ENCODE peak calls at places on chromosomes 13 and 19, in six cellular contexts. O is stimulated activated CD4-positive, alpha-beta T cell treated with anti-CD3 and anti-CD28 coated beads, Interleukin-2, amount 100 ng/mL, for 48 hours; R is amniotic stem cell; C is activated naive CD8-positive, alpha-beta T cell treated with anti-CD3 and anti-CD28 coated beads for 36 hours; U is HL-60; N is epithelial cell of esophagus. M is an unnamed sample.

GRCh38 chr19:4841366-4841704 is 9.8 kb upstream of the TICAM1 start:
- DNase-seq in O (no peak), R (no peak), C (no peak), U (no peak), N (no peak), M (no peak)

GRCh38 chr13:39451301-39451700 is 151.7 kb downstream of the LHFPL6 start:
- DNase-seq in O (no peak), R (no peak), C (no peak), U (peak), N (peak), M (no peak)

GRCh38 chr13:41276824-41277223 is 13.4 kb upstream of the MTRF1 start:
- DNase-seq in O (no peak), R (no peak), C (no peak), U (no peak), N (no peak), M (no peak)

GRCh38 chr13:25130944-25131343 is 35.0 kb downstream of the PABPC3 start:
- DNase-seq in O (no peak), R (no peak), C (no peak), U (no peak), N (no peak), M (no peak)

GRCh38 chr13:91805605-91806004 is 407.2 kb downstream of the GPC5 start:
- DNase-seq in O (no peak), R (no peak), C (no peak), U (no peak), N (no peak), M (no peak)

GRCh38 chr19:41746593-41747227 is 8.6 kb upstream of the CEACAM6 start:
- DNase-seq in O (peak), R (peak), C (peak), U (peak), N (peak), M (peak)

GRCh38 chr19:37692956-37693660 is 26.5 kb downstream of the ZNF607 start:
- DNase-seq in O (no peak), R (no peak), C (no peak), U (no peak), N (no peak), M (no peak)

GRCh38 chr13:82747948-82748347 is 1134.3 kb downstream of the SLITRK1 start:
- DNase-seq in O (no peak), R (no peak), C (no peak), U (no peak), N (no peak), M (no peak)

GRCh38 chr13:39484506-39485313 is 118.3 kb downstream of the LHFPL6 start:
- DNase-seq in O (no peak), R (no peak), C (no peak), U (no peak), N (no peak), M (no peak)

M was measured in stimulated activated naive CD8-positive, alpha-beta T cell treated with anti-CD3 and anti-CD28 coated beads, Interleukin-15, amount 100 ng/mL, for 72 hours.